ENCODE peak calls at places on chromosomes 1 and 21, in five cellular contexts. T is tibial nerve, K is H1, W is lower leg skin, H is prostate gland. R is an unnamed sample.

GRCh38 chr1:208203127-208203847 is 40.9 kb downstream of the PLXNA2 start:
- DNase-seq in T (peak), K (no peak), W (no peak), H (peak), R (peak)

GRCh38 chr1:39094685-39095084 is 68.5 kb downstream of the NDUFS5 start:
- DNase-seq in T (no peak), K (no peak), W (no peak), H (no peak), R (no peak)

GRCh38 chr21:37368536-37369279 is 2.1 kb downstream of the DYRK1A start:
- DNase-seq in T (no peak), K (no peak), W (no peak), H (no peak), R (no peak)

GRCh38 chr1:202235856-202236837 is 42.5 kb downstream of the LGR6 start:
- DNase-seq in T (peak), K (peak), W (peak), H (no peak), R (no peak)

GRCh38 chr21:14383596-14384210 is 757 bp upstream of the HSPA13 start:
- DNase-seq in T (no peak), K (peak), W (no peak), H (no peak), R (no peak)

GRCh38 chr1:205484985-205485967 is 19.2 kb upstream of the CDK18 start:
- DNase-seq in T (peak), K (peak), W (no peak), H (peak), R (peak)

GRCh38 chr1:200282497-200283122 is 127.2 kb downstream of the ZNF281 start:
- DNase-seq in T (no peak), K (no peak), W (no peak), H (no peak), R (no peak)

GRCh38 chr1:205547932-205548827 is 43.7 kb downstream of the CDK18 start:
- DNase-seq in T (no peak), K (no peak), W (peak), H (no peak), R (peak)

GRCh38 chr1:201157949-201158348 is 3.7 kb upstream of the TMEM9 start:
- DNase-seq in T (no peak), K (no peak), W (peak), H (no peak), R (no peak)

GRCh38 chr1:40381268-40382109 is 8.0 kb downstream of the SMAP2 start:
- DNase-seq in T (no peak), K (no peak), W (no peak), H (no peak), R (no peak)

GRCh38 chr1:35894183-35894582 is 11.2 kb downstream of the AGO1 start:
- DNase-seq in T (peak), K (no peak), W (no peak), H (no peak), R (no peak)

GRCh38 chr1:5753431-5754078 is 238.7 kb downstream of the NPHP4 start:
- DNase-seq in T (no peak), K (no peak), W (no peak), H (no peak), R (no peak)

GRCh38 chr1:52676249-52676903 is 21.8 kb downstream of the COA7 start:
- DNase-seq in T (no peak), K (no peak), W (peak), H (no peak), R (no peak)

GRCh38 chr1:96741335-96741734 is 19.8 kb downstream of the PTBP2 start:
- DNase-seq in T (no peak), K (no peak), W (no peak), H (no peak), R (no peak)

GRCh38 chr1:54989968-54990810 is 8.5 kb upstream of the BSND start:
- DNase-seq in T (no peak), K (no peak), W (no peak), H (no peak), R (no peak)

GRCh38 chr1:10196991-10197390 is 13.4 kb upstream of the KIF1B start:
- DNase-seq in T (no peak), K (no peak), W (no peak), H (no peak), R (no peak)

GRCh38 chr1:150236614-150236934 is 662 bp upstream of the ANP32E start:
- DNase-seq in T (no peak), K (no peak), W (peak), H (no peak), R (no peak)

GRCh38 chr1:116737020-116737854 is 17.0 kb upstream of the CD2 start:
- DNase-seq in T (peak), K (peak), W (no peak), H (peak), R (peak)

GRCh38 chr1:231636157-231636556 is 9.6 kb downstream of the DISC1 start:
- DNase-seq in T (no peak), K (no peak), W (no peak), H (no peak), R (no peak)

GRCh38 chr1:55195523-55196233 is 19.5 kb downstream of the USP24 start:
- DNase-seq in T (no peak), K (no peak), W (no peak), H (no peak), R (no peak)

GRCh38 chr1:211925016-211925415 is 94.5 kb upstream of the LPGAT1 start:
- DNase-seq in T (no peak), K (no peak), W (no peak), H (peak), R (no peak)

GRCh38 chr1:121417289-121417955 is 232.6 kb downstream of the SRGAP2C start:
- DNase-seq in T (no peak), K (no peak), W (no peak), H (no peak), R (no peak)

GRCh38 chr1:236523704-236524141 is at the start of gene LGALS8:
- DNase-seq in T (peak), K (no peak), W (peak), H (peak), R (peak)
- TF ChIP-seq POLR2A in T (peak), K (no peak), W (no peak), H (peak), R (no peak)

DNA sequence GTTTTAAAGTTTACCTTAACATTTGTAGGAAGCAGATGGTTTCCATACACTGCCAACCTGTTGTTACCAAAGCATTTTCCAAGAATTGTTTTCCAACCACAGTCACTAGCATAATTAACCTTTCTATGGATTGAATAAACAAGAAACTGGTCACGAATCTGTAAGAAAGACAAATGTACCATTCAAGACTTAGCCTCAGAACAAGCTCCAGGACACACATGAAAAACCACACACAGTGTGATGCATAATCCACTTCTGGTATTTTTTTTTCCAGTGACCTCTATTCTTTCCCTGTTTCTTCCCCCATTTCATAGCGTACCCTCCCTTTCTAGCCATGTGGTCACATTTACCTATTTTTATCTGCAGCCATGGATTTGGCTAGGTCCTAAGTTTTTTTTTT is 29.6 kb upstream of the C1orf87 start:
- DNase-seq in T (no peak), K (no peak), W (no peak), H (no peak), R (no peak)
- TF ChIP-seq POLR2A in T (no peak), K (no peak), W (no peak), H (no peak), R (no peak)

DNA sequence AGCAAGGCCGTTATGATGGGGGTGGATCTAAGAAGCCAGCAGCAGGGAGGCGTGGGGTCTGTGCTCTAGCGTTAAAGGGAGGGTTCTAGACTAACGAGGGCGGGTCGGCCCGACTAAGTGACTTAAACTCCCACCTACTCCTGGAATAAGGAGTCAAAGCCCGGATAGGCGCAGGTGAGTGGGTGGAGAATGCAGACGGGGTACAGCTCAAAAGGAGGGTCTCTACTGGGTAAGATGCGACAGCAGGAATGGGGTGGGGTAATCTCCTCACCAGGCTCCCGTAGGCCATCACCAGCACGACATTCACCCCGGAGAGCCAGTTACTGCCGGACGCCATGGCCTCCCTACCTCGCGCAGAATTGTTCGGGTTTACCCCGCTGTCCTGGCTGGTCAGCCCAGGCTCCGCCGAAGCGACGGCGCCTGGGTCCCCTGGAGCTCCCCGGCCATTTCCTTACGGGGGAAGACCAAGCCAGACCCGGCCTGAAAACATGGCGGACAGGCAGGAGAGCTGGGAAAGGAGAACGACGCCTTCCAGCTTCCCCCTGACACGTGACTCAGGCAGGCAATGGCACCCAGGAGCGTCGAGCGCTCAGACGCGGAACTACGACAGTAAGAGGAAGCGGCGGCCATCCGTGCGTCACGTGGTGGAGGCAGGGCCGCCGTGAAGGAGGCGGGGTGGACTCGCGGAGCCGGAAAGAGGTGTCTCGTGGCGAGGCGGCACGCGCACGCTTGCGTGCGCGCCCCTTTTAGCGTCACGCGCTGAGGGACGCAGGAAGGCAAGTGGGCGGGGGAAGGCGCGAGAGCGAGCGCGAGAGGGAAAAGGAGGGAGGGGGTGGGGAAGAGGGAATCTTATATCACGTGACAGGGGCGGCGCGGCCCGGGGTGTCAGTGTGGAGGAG is at the start of gene UBAP2L:
- DNase-seq in T (peak), K (peak), W (peak), H (peak), R (peak)
- TF ChIP-seq POLR2A in T (peak), K (peak), W (no peak), H (peak), R (peak)

GRCh38 chr1:58779059-58779754 is 4.6 kb downstream of the JUN start:
- DNase-seq in T (no peak), K (no peak), W (no peak), H (no peak), R (no peak)

GRCh38 chr1:58781541-58782307 is 2.1 kb downstream of the JUN start:
- DNase-seq in T (peak), K (no peak), W (peak), H (peak), R (peak)

GRCh38 chr1:58778593-58778992 is 5.3 kb downstream of the JUN start:
- DNase-seq in T (no peak), K (no peak), W (no peak), H (no peak), R (no peak)

GRCh38 chr1:58780586-58781452 is 3.0 kb downstream of the JUN start:
- DNase-seq in T (peak), K (no peak), W (no peak), H (peak), R (peak)

DNA sequence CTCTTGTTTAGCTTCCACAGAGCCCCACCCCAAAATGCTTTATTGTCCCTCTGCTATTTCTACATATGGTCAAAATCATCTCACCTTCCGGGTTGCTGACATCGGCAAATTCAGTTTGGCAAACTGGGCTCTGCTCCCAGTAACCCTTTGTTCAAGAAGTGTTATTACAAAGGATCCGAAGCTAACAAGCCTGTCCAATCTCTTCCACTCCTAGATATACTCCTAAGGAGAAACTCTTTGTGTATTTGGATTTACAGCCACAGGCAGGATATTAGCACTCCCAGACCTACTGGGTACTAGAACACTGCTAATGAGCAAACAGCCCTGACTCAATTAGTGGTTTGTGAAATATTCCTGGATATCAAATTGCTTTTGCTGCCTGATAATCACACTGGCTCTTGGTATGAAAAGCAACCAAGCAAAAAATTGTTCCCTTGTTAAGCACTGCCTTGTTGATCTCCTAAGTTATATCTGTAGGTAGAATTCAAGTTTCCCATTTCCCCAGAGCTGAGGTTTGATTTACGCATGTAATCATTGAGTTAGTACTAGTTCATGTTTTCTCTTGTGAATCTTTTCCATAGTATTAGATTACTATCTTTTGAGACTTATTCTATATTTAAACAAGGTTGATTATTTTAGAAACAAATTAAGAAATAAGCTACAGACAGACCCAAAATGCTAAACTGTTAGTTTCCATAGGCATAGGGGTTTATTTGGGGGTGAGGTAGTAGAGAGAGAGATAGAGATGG is 3.8 kb downstream of the JUN start:
- DNase-seq in T (peak), K (no peak), W (no peak), H (peak), R (peak)
- TF ChIP-seq POLR2A in T (no peak), K (no peak), W (no peak), H (no peak), R (peak)

GRCh38 chr1:37691497-37692077 is 729 bp upstream of the CDCA8 start:
- DNase-seq in T (no peak), K (no peak), W (peak), H (peak), R (peak)
- TF ChIP-seq POLR2A in T (no peak), K (no peak), W (no peak), H (no peak), R (no peak)

DNA sequence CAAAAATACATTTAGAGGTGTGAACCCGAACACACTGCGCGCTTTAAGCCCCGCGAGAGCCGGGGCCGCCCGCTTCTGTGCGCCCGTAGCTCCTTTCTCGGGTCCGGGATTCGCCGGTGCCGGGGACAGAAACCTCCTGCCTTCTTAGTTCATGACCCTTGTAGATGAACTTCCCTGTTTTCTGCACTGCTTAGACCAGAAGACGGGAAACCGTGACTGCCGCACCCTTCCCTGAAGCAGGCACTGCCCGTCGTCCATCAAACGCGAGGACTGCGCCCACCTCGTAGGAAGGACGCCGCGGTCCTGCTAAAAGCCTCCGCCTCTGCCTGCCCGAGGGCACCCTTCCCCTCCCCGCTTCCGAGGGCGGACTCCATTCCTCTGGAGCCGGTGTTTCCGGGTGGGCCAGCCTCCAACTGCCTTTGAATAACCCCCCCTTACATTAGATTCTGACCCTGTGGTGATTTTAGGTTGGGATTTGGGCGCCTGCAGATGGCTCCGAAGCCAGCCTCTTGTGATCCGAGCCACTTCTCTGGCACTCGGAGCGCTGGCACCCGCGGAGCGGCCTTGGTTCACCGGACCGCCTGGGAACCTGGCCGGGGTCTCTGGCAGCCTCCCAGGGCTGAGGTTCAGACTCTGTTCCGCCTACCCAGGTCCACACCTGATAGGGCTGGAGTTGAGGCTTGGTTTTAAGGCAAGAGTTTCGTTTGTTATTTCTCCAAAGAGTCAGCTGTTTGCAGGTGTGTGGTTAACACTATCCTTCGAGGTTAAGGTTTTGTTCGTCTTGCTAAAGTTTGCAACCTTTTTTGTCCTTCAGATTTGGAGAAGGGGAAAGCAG is 1.2 kb upstream of the PTTG1IP start:
- DNase-seq in T (peak), K (no peak), W (peak), H (peak), R (peak)
- TF ChIP-seq POLR2A in T (no peak), K (no peak), W (no peak), H (peak), R (no peak)

DNA sequence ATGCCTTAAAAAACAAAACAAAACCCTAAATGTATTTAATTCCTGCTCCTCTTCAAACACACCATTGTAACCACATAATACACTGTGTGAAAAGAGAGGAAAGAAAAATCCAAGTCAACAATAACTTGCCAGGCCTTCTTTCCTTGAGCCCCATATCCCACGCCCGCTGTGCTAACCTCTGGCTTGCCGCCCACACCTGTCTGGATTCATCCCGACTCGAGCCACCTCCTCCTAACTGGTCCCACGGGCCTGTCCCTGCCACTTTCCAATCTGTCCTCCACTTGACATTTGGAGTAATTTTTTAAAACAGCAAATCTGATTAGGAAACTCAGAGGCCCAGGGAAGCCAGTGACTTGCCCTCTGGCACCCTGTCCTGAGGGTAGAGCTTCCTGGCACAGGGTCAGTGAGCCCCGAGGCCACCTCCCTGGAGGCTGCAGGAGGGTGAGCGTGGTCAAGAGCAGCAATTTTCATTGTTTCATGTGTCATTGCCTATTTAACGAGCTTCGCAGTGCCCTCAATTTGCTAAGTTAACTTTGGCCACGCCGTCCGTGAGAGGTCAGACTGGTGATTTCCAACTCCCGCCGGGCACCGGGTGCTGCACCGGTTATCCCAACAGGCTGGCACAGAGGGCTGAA is 54.1 kb downstream of the B3GALT5 start:
- DNase-seq in T (no peak), K (no peak), W (peak), H (no peak), R (no peak)
- TF ChIP-seq POLR2A in T (no peak), K (no peak), W (no peak), H (no peak), R (no peak)